ENCODE peak calls at places on chromosome 6, in seven cellular contexts. M is NCI-H1105 treated with DMSO at 0.1 percent for 48 hours; B is left kidney; N is central memory CD8-positive, alpha-beta T cell; G is GM10248; L is NCI-H2171 treated with DMSO at 0.1 percent for 48 hours; Y is substantia nigra. R is an unnamed sample.

GRCh38 chr6:122789862-122790739 is 1.0 kb downstream of the SMPDL3A start:
- DNase-seq in G (peak), B (peak), Y (peak), N (no peak), M (peak), L (peak), R (no peak)

GRCh38 chr6:170344631-170345576 is 38.3 kb downstream of the FAM120B start:
- DNase-seq in M (no peak), Y (no peak), N (no peak), B (no peak), G (no peak), L (no peak), R (no peak)

GRCh38 chr6:113381957-113382356 is 475.2 kb upstream of the MARCKS start:
- DNase-seq in Y (no peak), L (peak), M (peak), N (no peak), G (peak), B (no peak), R (no peak)

GRCh38 chr6:117411474-117411873 is 14.3 kb downstream of the ROS1 start:
- DNase-seq in M (no peak), Y (no peak), L (no peak), B (no peak), G (no peak), N (no peak), R (no peak)

GRCh38 chr6:169933251-169933821 is 181.9 kb downstream of the ERMARD start:
- DNase-seq in B (peak), G (no peak), M (peak), Y (no peak), N (no peak), L (peak), R (no peak)

GRCh38 chr6:161301338-161301737 is 27.5 kb upstream of the AGPAT4 start:
- DNase-seq in M (no peak), B (no peak), N (no peak), G (no peak), Y (no peak), L (no peak), R (no peak)

GRCh38 chr6:153084393-153084792 is 46.7 kb downstream of the RGS17 start:
- DNase-seq in M (no peak), N (no peak), L (no peak), G (no peak), Y (no peak), B (no peak), R (no peak)

GRCh38 chr6:31186052-31186734 is 15.7 kb upstream of the POU5F1 start:
- DNase-seq in Y (no peak), L (no peak), B (peak), G (no peak), M (no peak), N (no peak), R (no peak)

GRCh38 chr6:56693246-56693607 is 50.5 kb upstream of the DST start:
- DNase-seq in B (peak), Y (peak), M (peak), N (no peak), G (no peak), L (no peak), R (peak)

GRCh38 chr6:151494235-151494950 is 576 bp downstream of the CCDC170 start:
- DNase-seq in L (peak), N (no peak), B (peak), Y (no peak), M (peak), G (no peak), R (no peak)

GRCh38 chr6:55578537-55579363 is at the start of gene HMGCLL1:
- DNase-seq in B (peak), N (no peak), M (peak), L (peak), Y (peak), G (no peak), R (no peak)

GRCh38 chr6:132381381-132381780 is 19.9 kb downstream of the MOXD1 start:
- DNase-seq in Y (no peak), B (no peak), L (no peak), N (no peak), M (no peak), G (no peak), R (no peak)

GRCh38 chr6:41531591-41532582 is 14.3 kb upstream of the FOXP4 start:
- DNase-seq in N (no peak), B (peak), M (no peak), L (peak), Y (no peak), G (peak), R (no peak)

GRCh38 chr6:42106663-42107023 is 35.8 kb downstream of the C6orf132 start:
- DNase-seq in M (no peak), B (no peak), Y (no peak), L (no peak), G (no peak), N (no peak), R (no peak)

GRCh38 chr6:111985202-111985731 is 68.6 kb upstream of the CCN6 start:
- DNase-seq in G (no peak), N (no peak), L (no peak), B (peak), M (peak), Y (no peak), R (no peak)

GRCh38 chr6:14038636-14039035 is 78.9 kb upstream of the CD83 start:
- DNase-seq in L (peak), M (peak), N (no peak), G (no peak), Y (no peak), B (peak), R (no peak)

GRCh38 chr6:113328886-113329381 is 528.2 kb upstream of the MARCKS start:
- DNase-seq in G (no peak), L (no peak), N (no peak), B (no peak), Y (no peak), M (no peak), R (no peak)

GRCh38 chr6:42745083-42745637 is 743 bp downstream of the TBCC start:
- DNase-seq in Y (no peak), L (peak), N (no peak), M (peak), G (no peak), B (peak), R (no peak)

GRCh38 chr6:106886444-106886843 is 88.1 kb downstream of the CD24 start:
- DNase-seq in L (no peak), M (no peak), G (no peak), B (no peak), N (no peak), Y (no peak), R (no peak)

GRCh38 chr6:152952866-152953509 is 29.9 kb downstream of the FBXO5 start:
- DNase-seq in N (no peak), L (peak), M (peak), B (peak), G (peak), Y (no peak), R (no peak)

GRCh38 chr6:71619836-71620235 is 266.5 kb upstream of the RIMS1 start:
- DNase-seq in N (no peak), B (no peak), L (no peak), G (no peak), M (no peak), Y (no peak), R (no peak)

GRCh38 chr6:84762220-84762940 is 2.0 kb downstream of the TBX18 start:
- DNase-seq in Y (no peak), B (peak), N (no peak), G (no peak), L (no peak), M (no peak), R (no peak)

GRCh38 chr6:149830731-149831379 is 33.3 kb downstream of the LRP11 start:
- DNase-seq in G (no peak), N (no peak), M (no peak), L (peak), B (peak), Y (no peak), R (no peak)

GRCh38 chr6:39906318-39906761 is 27.9 kb downstream of the MOCS1 start:
- DNase-seq in N (no peak), G (no peak), M (no peak), Y (no peak), B (no peak), L (no peak), R (no peak)

GRCh38 chr6:43806041-43806757 is 36.2 kb downstream of the VEGFA start:
- DNase-seq in B (peak), G (no peak), Y (no peak), L (no peak), M (no peak), N (no peak), R (no peak)

GRCh38 chr6:44833248-44833647 is 445.7 kb downstream of the CDC5L start:
- DNase-seq in Y (no peak), L (no peak), G (no peak), N (no peak), B (no peak), M (no peak), R (no peak)

GRCh38 chr6:133184798-133185380 is 56.3 kb upstream of the EYA4 start:
- DNase-seq in N (no peak), L (peak), M (peak), Y (no peak), G (no peak), B (peak), R (no peak)

GRCh38 chr6:41184761-41185160 is 16.2 kb downstream of the TREML2 start:
- DNase-seq in L (no peak), G (no peak), N (no peak), Y (no peak), B (no peak), M (no peak), R (no peak)

GRCh38 chr6:44138717-44139350 is 11.5 kb downstream of the TMEM63B start:
- DNase-seq in B (no peak), L (no peak), M (no peak), Y (no peak), G (no peak), N (no peak), R (no peak)

GRCh38 chr6:1630771-1631217 is 21.1 kb downstream of the FOXC1 start:
- DNase-seq in N (no peak), L (no peak), B (peak), M (no peak), Y (no peak), G (no peak), R (no peak)